ENCODE peak calls at places on chromosomes 7 and 10, in four cellular contexts. D is sigmoid colon, P is HCT116, M is heart left ventricle. N is an unnamed sample.

GRCh38 chr7:108016841-108017775 is 14.1 kb upstream of the LAMB1 start:
- DNase-seq in D (no peak), P (peak; percentile 28), M (no peak), N (no peak)

GRCh38 chr7:149836434-149836833 is 1.7 kb upstream of the ZNF862 start:
- DNase-seq in D (no peak), P (no peak), M (no peak), N (no peak)

GRCh38 chr10:119030421-119031250 is 1.1 kb downstream of the NANOS1 start:
- DNase-seq in D (no peak), P (peak; percentile 64), M (peak; percentile 60), N (peak; percentile 85)

GRCh38 chr7:134832367-134832766 is 52.9 kb downstream of the CALD1 start:
- DNase-seq in D (no peak), P (no peak), M (no peak), N (no peak)

GRCh38 chr7:144526912-144527610 is 123.6 kb upstream of the NOBOX start:
- DNase-seq in D (no peak), P (no peak), M (no peak), N (no peak)

GRCh38 chr7:11952972-11953371 is 121.0 kb upstream of the THSD7A start:
- DNase-seq in D (no peak), P (no peak), M (no peak), N (no peak)

GRCh38 chr7:2612445-2613112 is 19.2 kb upstream of the TTYH3 start:
- DNase-seq in D (no peak), P (peak; percentile 39), M (no peak), N (peak; percentile 17)

GRCh38 chr10:59279991-59280390 is 82.4 kb downstream of the FAM13C start:
- DNase-seq in D (no peak), P (no peak), M (no peak), N (no peak)

GRCh38 chr7:159040912-159041711 is 103.6 kb downstream of the VIPR2 start:
- DNase-seq in D (peak; percentile 61), P (no peak), M (no peak), N (no peak)

GRCh38 chr7:91083855-91084644 is 180.2 kb upstream of the FZD1 start:
- DNase-seq in D (no peak), P (no peak), M (peak; percentile 78), N (no peak)

GRCh38 chr7:150594817-150595216 is 27.6 kb downstream of the GIMAP4 start:
- DNase-seq in D (no peak), P (no peak), M (no peak), N (no peak)

GRCh38 chr10:101670635-101671034 is 24.3 kb downstream of the FBXW4 start:
- DNase-seq in D (no peak), P (no peak), M (no peak), N (no peak)

GRCh38 chr10:48608279-48608681 is 3.4 kb upstream of the ARHGAP22 start:
- DNase-seq in D (no peak), P (peak; percentile 34), M (no peak), N (peak; percentile 12)

GRCh38 chr10:97320480-97321031 is 1.5 kb downstream of the FRAT1 start:
- DNase-seq in D (no peak), P (no peak), M (peak; percentile 31), N (peak; percentile 66)

GRCh38 chr7:112431803-112432202 is 18.5 kb upstream of the IFRD1 start:
- DNase-seq in D (no peak), P (no peak), M (no peak), N (no peak)

GRCh38 chr10:109886037-109886787 is 37.1 kb downstream of the XPNPEP1 start:
- DNase-seq in D (no peak), P (no peak), M (no peak), N (no peak)

GRCh38 chr10:26697163-26697921 is at the start of gene PDSS1:
- DNase-seq in D (peak; percentile 84), P (peak; percentile 28), M (peak; percentile 84), N (peak; percentile 79)
- TF ChIP-seq POLR2A in D (peak; percentile 38), P (no peak), M (no peak), N (peak; percentile 84)

GRCh38 chr10:131616040-131616439 is 284.8 kb upstream of the PPP2R2D start:
- DNase-seq in D (no peak), P (no peak), M (no peak), N (no peak)
- TF ChIP-seq POLR2A in D (no peak), P (no peak), M (no peak), N (no peak)

GRCh38 chr7:74519395-74519794 is 65.7 kb downstream of the GTF2IRD1 start:
- DNase-seq in D (no peak), P (no peak), M (no peak), N (no peak)
- TF ChIP-seq POLR2A in D (no peak), P (no peak), M (no peak), N (no peak)

GRCh38 chr7:20797174-20798080 is 10.7 kb upstream of the SP8 start:
- DNase-seq in D (no peak), P (no peak), M (no peak), N (peak; percentile 57)
- TF ChIP-seq POLR2A in D (no peak), P (peak; percentile 80), M (no peak), N (no peak)

GRCh38 chr7:50555594-50556140 is 9.5 kb downstream of the DDC start:
- DNase-seq in D (no peak), P (no peak), M (no peak), N (no peak)

GRCh38 chr7:50554923-50555322 is 10.3 kb downstream of the DDC start:
- DNase-seq in D (no peak), P (no peak), M (no peak), N (no peak)

GRCh38 chr7:50553973-50554372 is 11.2 kb downstream of the DDC start:
- DNase-seq in D (no peak), P (no peak), M (no peak), N (no peak)

GRCh38 chr7:50552921-50553320 is 12.3 kb downstream of the DDC start:
- DNase-seq in D (peak; percentile 55), P (no peak), M (no peak), N (peak; percentile 19)

DNA sequence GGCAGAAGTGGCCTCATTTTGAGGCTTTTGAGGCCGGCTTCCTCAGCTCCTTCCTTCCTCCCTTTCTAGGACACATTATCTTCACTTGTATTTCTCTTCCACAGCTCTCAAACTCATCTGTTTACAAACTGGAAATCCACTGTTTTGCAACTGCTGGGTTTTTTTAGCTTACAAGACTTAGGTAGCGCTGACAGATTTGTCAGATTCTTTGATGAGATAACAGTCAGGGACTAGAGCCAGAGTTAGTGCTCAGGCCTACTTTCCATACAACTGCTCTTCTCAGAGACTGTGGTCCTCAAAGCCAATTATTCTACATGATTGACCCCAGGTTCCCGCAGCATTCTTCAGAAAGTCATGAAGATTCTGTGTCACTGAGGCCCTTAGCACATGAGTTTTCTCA is 10.8 kb downstream of the DDC start:
- DNase-seq in D (no peak), P (no peak), M (no peak), N (no peak)
- TF ChIP-seq POLR2A in D (no peak), P (no peak), M (no peak), N (no peak)

GRCh38 chr7:129434846-129435318 is 650 bp downstream of the STRIP2 start:
- DNase-seq in D (no peak), P (no peak), M (no peak), N (peak; percentile 66)

GRCh38 chr7:129436335-129436923 is 2.2 kb downstream of the STRIP2 start:
- DNase-seq in D (no peak), P (no peak), M (no peak), N (peak; percentile 25)

GRCh38 chr7:129433823-129434171 is 435 bp upstream of the STRIP2 start:
- DNase-seq in D (no peak), P (peak; percentile 46), M (no peak), N (no peak)

GRCh38 chr7:129435414-129435829 is 1.2 kb downstream of the STRIP2 start:
- DNase-seq in D (no peak), P (no peak), M (no peak), N (peak; percentile 23)

GRCh38 chr7:129434172-129434845 is at the start of gene STRIP2:
- DNase-seq in D (peak; percentile 94), P (peak; percentile 50), M (peak; percentile 96), N (peak; percentile 91)
- TF ChIP-seq POLR2A in D (no peak), P (no peak), M (no peak), N (peak; percentile 92)

GRCh38 chr10:125101049-125101448 is 59.3 kb downstream of the CTBP2 start:
- DNase-seq in D (peak; percentile 25), P (no peak), M (no peak), N (no peak)

GRCh38 chr10:125102821-125103220 is 57.5 kb downstream of the CTBP2 start:
- DNase-seq in D (peak; percentile 40), P (no peak), M (no peak), N (no peak)

GRCh38 chr10:125102216-125102615 is 58.1 kb downstream of the CTBP2 start:
- DNase-seq in D (no peak), P (no peak), M (no peak), N (no peak)

GRCh38 chr10:125103466-125104377 is 56.6 kb downstream of the CTBP2 start:
- DNase-seq in D (peak; percentile 36), P (no peak), M (no peak), N (no peak)

GRCh38 chr10:125101581-125101980 is 58.8 kb downstream of the CTBP2 start:
- DNase-seq in D (peak; percentile 36), P (no peak), M (no peak), N (no peak)
- TF ChIP-seq POLR2A in D (no peak), P (no peak), M (no peak), N (no peak)

GRCh38 chr10:62045765-62046521 is 144.4 kb downstream of the ARID5B start:
- DNase-seq in D (no peak), P (no peak), M (no peak), N (no peak)

GRCh38 chr10:62047960-62048383 is 146.5 kb downstream of the ARID5B start:
- DNase-seq in D (peak; percentile 73), P (no peak), M (no peak), N (no peak)

GRCh38 chr10:62047240-62047897 is 145.9 kb downstream of the ARID5B start:
- DNase-seq in D (no peak), P (no peak), M (no peak), N (no peak)

GRCh38 chr10:62048473-62048872 is 147.0 kb downstream of the ARID5B start:
- DNase-seq in D (no peak), P (no peak), M (no peak), N (no peak)

GRCh38 chr10:62046522-62047239 is 145.2 kb downstream of the ARID5B start:
- DNase-seq in D (peak; percentile 77), P (no peak), M (peak; percentile 36), N (peak; percentile 18)
- TF ChIP-seq POLR2A in D (no peak), P (no peak), M (no peak), N (no peak)

GRCh38 chr7:100090527-100091410 is 2.0 kb downstream of the COPS6 start:
- DNase-seq in D (no peak), P (no peak), M (no peak), N (no peak)
- TF ChIP-seq POLR2A in D (no peak), P (no peak), M (no peak), N (no peak)

N was measured in erythroblast.